ENCODE peak calls at places on chromosomes 1 and 21, in nine cellular contexts. C is CD8-positive, alpha-beta T cell; D is nephron progenitor cell; X is mesothelial cell of epicardium; U is brain microvascular endothelial cell; W is H9; K is HFF-Myc; G is esophagus squamous epithelium; V is spleen. H is an unnamed sample.

GRCh38 chr1:53541761-53542550 is 82.8 kb downstream of the DMRTB1 start:
- DNase-seq in W (peak), G (no peak), K (peak), V (peak), U (peak), C (no peak), X (no peak), D (peak), H (no peak)

GRCh38 chr1:41742219-41742618 is 176.5 kb downstream of the HIVEP3 start:
- DNase-seq in K (no peak), G (no peak), U (peak), X (no peak), D (no peak), C (no peak), V (no peak), W (no peak), H (no peak)

GRCh38 chr1:166479052-166479631 is 312.3 kb upstream of the FAM78B start:
- DNase-seq in V (no peak), W (peak), C (peak), G (no peak), D (peak), U (peak), X (peak), K (peak), H (peak)

GRCh38 chr1:25992689-25993146 is 5.1 kb downstream of the PAFAH2 start:
- DNase-seq in D (no peak), W (no peak), K (no peak), U (no peak), X (no peak), G (no peak), V (no peak), C (no peak), H (no peak)

GRCh38 chr1:154607084-154607747 is 770 bp downstream of the ADAR start:
- DNase-seq in X (peak), U (peak), K (no peak), V (peak), W (no peak), C (peak), D (peak), G (no peak), H (no peak)

GRCh38 chr1:27521336-27522147 is 31.6 kb upstream of the WASF2 start:
- DNase-seq in W (no peak), X (no peak), C (peak), K (no peak), D (no peak), V (peak), U (no peak), G (no peak), H (no peak)

GRCh38 chr1:245276426-245276825 is 121.6 kb downstream of the KIF26B start:
- DNase-seq in K (no peak), G (no peak), V (no peak), U (no peak), X (no peak), D (no peak), C (no peak), W (no peak), H (no peak)

GRCh38 chr1:159532922-159533321 is 2.9 kb downstream of the OR10J5 start:
- DNase-seq in W (no peak), V (no peak), C (no peak), U (no peak), K (no peak), X (no peak), G (no peak), D (no peak), H (no peak)

GRCh38 chr1:86325264-86325663 is 70.9 kb downstream of the ODF2L start:
- DNase-seq in G (no peak), D (no peak), K (no peak), V (no peak), X (no peak), U (no peak), W (no peak), C (no peak), H (no peak)

GRCh38 chr1:85202092-85202863 is 1.5 kb upstream of the SYDE2 start:
- DNase-seq in D (no peak), W (no peak), U (no peak), K (no peak), V (no peak), X (no peak), G (no peak), C (no peak), H (no peak)

GRCh38 chr1:23196627-23197328 is 20.5 kb downstream of the HTR1D start:
- DNase-seq in X (no peak), C (no peak), V (no peak), D (no peak), G (no peak), W (no peak), U (peak), K (peak), H (no peak)

GRCh38 chr21:42068592-42068991 is 2.5 kb upstream of the UMODL1 start:
- DNase-seq in K (no peak), X (no peak), C (no peak), G (no peak), U (no peak), V (no peak), D (no peak), W (no peak), H (no peak)

GRCh38 chr1:151519667-151520066 is 8.5 kb downstream of the CGN start:
- DNase-seq in K (no peak), G (no peak), D (no peak), X (no peak), V (no peak), U (no peak), W (no peak), C (no peak), H (no peak)

GRCh38 chr1:59008599-59009347 is 224.9 kb upstream of the JUN start:
- DNase-seq in X (peak), U (peak), G (no peak), K (no peak), V (no peak), W (no peak), C (no peak), D (no peak), H (no peak)

GRCh38 chr1:154328318-154329151 is 3.2 kb downstream of the ATP8B2 start:
- DNase-seq in K (no peak), X (peak), V (peak), G (no peak), W (peak), C (peak), U (peak), D (peak), H (peak)

GRCh38 chr21:44761011-44761729 is 40.5 kb downstream of the UBE2G2 start:
- DNase-seq in V (peak), C (no peak), K (no peak), U (no peak), G (no peak), X (peak), W (peak), D (peak), H (no peak)

GRCh38 chr1:168386949-168387586 is 106.4 kb downstream of the TBX19 start:
- DNase-seq in X (peak), D (peak), G (no peak), V (peak), C (peak), K (no peak), W (peak), U (no peak), H (peak)

GRCh38 chr1:1308756-1309524 is 543 bp downstream of the PUSL1 start:
- DNase-seq in V (no peak), X (peak), U (no peak), K (no peak), W (peak), C (no peak), G (no peak), D (peak), H (peak)

GRCh38 chr1:168091720-168092119 is 45.0 kb downstream of the GPR161 start:
- DNase-seq in V (no peak), U (no peak), X (no peak), D (no peak), K (no peak), G (no peak), W (no peak), C (no peak), H (no peak)

GRCh38 chr1:176533020-176533419 is 70.0 kb downstream of the PAPPA2 start:
- DNase-seq in C (no peak), W (no peak), G (no peak), V (no peak), D (no peak), X (no peak), U (no peak), K (no peak), H (no peak)

GRCh38 chr1:169426174-169426716 is 1.0 kb downstream of the CCDC181 start:
- DNase-seq in V (no peak), C (no peak), D (no peak), U (no peak), W (no peak), G (no peak), X (no peak), K (no peak), H (no peak)

GRCh38 chr21:43667191-43667904 is 8.0 kb downstream of the RRP1B start:
- DNase-seq in V (no peak), G (no peak), W (no peak), X (no peak), U (peak), K (no peak), D (no peak), C (no peak), H (no peak)

GRCh38 chr1:153493343-153493960 is 33.0 kb upstream of the S100A7 start:
- DNase-seq in W (no peak), U (no peak), K (no peak), G (no peak), V (no peak), X (no peak), C (no peak), D (no peak), H (no peak)

GRCh38 chr1:15943515-15944307 is 32.2 kb downstream of the ZBTB17 start:
- DNase-seq in U (no peak), D (no peak), X (no peak), G (no peak), W (no peak), V (no peak), C (no peak), K (no peak), H (no peak)

GRCh38 chr1:81452693-81453344 is 347.9 kb upstream of the ADGRL2 start:
- DNase-seq in V (no peak), D (no peak), U (peak), X (no peak), K (no peak), W (no peak), G (no peak), C (no peak), H (no peak)

GRCh38 chr1:162696286-162696862 is 64.1 kb downstream of the DDR2 start:
- DNase-seq in U (peak), K (peak), C (no peak), D (peak), W (peak), G (no peak), X (peak), V (no peak), H (no peak)

GRCh38 chr1:7339953-7340352 is 431.1 kb upstream of the VAMP3 start:
- DNase-seq in X (no peak), D (no peak), K (no peak), W (no peak), C (no peak), V (no peak), G (no peak), U (no peak), H (no peak)

GRCh38 chr1:232786845-232787455 is 18.3 kb upstream of the MAP10 start:
- DNase-seq in X (no peak), K (no peak), W (no peak), G (no peak), U (no peak), C (no peak), D (no peak), V (no peak), H (no peak)

GRCh38 chr1:194295690-194296089 is 1109.3 kb upstream of the B3GALT2 start:
- DNase-seq in V (no peak), D (peak), C (no peak), G (no peak), U (peak), W (no peak), X (no peak), K (no peak), H (peak)

GRCh38 chr1:32749726-32750224 is 47.2 kb upstream of the SYNC start:
- DNase-seq in W (no peak), G (no peak), C (no peak), U (no peak), K (no peak), X (no peak), V (no peak), D (no peak), H (no peak)

GRCh38 chr21:41706678-41707077 is 60.2 kb downstream of the RIPK4 start:
- DNase-seq in X (no peak), D (no peak), C (no peak), U (no peak), W (no peak), V (no peak), K (no peak), G (no peak), H (no peak)

GRCh38 chr21:18722193-18722592 is 318.6 kb upstream of the TMPRSS15 start:
- DNase-seq in V (no peak), G (no peak), C (no peak), D (no peak), K (no peak), W (no peak), U (no peak), X (no peak), H (no peak)
- TF ChIP-seq CTCF in V (no peak), G (no peak), C (no peak), D (no peak), K (no peak), W (no peak), U (no peak), X (no peak), H (no peak)

DNA sequence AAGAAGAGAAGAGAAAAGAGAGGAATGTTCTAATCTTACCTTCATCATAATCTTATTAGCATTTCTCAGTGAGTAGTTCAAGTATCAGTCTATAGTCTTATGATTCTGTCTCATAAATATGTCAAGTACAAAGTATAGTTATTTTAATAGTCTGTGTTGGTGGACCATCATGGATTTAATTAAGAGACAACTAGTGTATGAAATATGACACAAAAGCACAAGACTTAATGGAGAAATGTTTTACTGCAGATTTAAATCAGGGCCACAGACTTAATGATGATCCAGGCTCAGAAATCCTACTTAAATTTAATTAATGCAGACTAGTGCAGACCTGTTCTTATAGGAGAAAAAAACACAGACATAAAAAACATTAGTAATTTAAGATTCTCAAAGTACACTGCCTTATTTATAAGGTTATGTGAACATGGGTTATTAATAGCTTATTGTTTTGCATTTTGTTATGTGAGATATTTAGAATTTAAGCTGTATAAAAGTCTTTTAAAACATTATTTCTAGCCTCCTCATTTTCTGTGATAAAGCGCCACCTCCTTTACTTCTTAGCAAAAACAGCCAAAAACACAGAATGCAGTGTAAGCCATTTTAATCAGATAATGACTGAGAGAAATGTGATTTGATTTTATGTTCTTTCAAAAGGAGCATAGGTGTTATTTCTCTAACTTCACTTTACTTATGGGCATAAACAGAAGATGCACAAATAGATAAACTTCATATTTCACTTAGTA is 255.0 kb upstream of the SNX7 start:
- DNase-seq in U (no peak), K (no peak), V (no peak), C (no peak), D (no peak), X (no peak), G (no peak), W (no peak), H (no peak)
- TF ChIP-seq CTCF in U (no peak), K (no peak), V (no peak), C (no peak), D (no peak), X (no peak), G (no peak), W (no peak), H (no peak)

GRCh38 chr1:18954270-18955071 is 2.0 kb downstream of the IFFO2 start:
- DNase-seq in W (no peak), K (no peak), V (no peak), G (no peak), C (no peak), U (peak), D (no peak), X (no peak), H (no peak)

GRCh38 chr1:18956189-18957135 is at the start of gene IFFO2:
- DNase-seq in U (peak), D (peak), C (peak), X (peak), K (peak), G (peak), V (peak), W (peak), H (peak)

GRCh38 chr1:18955116-18955441 is 1.4 kb downstream of the IFFO2 start:
- DNase-seq in G (no peak), X (no peak), W (no peak), V (no peak), D (no peak), C (no peak), U (no peak), K (no peak), H (no peak)

GRCh38 chr1:18957136-18957521 is 653 bp upstream of the IFFO2 start:
- DNase-seq in K (no peak), V (no peak), U (no peak), G (no peak), D (peak), W (peak), C (no peak), X (peak), H (peak)

DNA sequence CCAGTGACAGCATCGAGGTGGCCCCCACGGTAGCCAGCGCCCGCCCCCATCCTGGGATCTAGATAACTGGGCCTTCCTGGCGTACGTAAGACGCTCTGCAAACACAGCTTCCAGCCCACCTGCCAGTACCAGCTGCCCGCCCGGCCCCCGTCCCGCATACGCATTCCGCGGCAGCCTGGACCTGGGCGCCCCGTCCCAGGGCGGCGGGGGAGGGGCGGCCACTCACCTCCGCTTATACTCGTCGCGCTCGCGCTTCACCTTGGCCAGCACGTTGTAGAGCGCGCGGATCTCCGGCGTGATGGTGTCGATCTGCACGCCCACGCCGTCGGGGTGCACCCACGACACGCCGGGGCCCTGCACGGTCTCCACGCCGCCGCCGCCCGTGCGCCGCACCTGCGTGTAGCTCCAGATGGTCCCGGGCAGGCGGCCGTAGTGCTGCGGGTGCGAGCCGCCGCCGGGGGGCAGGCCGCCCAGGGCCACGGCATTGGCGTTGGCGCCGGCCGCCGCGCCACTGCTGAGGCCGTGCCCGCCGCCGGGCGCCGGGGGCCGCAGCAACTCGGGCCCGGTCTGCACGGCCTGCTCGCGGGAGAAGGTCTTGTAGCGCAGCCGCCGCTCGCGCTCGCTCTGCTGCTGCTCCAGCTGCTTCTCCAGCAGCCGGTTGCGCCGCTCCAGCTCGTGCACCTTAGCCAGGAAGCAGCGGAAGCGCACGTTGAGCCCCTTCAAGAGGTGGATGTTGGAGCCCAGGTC is 861 bp downstream of the IFFO2 start:
- DNase-seq in X (peak), K (no peak), V (peak), G (no peak), U (no peak), W (peak), C (no peak), D (peak), H (peak)
- TF ChIP-seq CTCF in X (no peak), K (no peak), V (no peak), G (no peak), U (no peak), W (no peak), C (no peak), D (no peak), H (peak)

GRCh38 chr1:97674517-97674916 is 246.3 kb downstream of the DPYD start:
- DNase-seq in K (no peak), C (no peak), V (no peak), D (no peak), U (no peak), X (no peak), W (no peak), G (no peak), H (no peak)

DNA sequence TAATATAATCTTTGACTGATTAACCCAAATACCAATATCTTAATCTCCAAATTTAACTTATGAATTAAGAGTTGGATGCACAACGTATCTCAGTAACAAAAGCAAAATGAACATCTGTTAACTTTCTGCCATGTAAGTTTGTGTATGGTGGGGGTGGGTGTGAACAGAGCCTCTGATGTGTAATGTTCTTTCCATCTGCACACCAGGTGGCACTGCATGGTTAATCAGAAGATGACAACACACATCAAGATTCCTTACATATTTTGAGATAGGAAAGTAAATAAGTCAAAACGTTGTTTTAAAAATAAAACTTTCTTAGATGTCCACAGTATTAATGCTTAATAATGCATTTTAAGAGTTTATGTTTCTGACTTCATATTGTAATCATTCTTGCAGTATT is 251.9 kb downstream of the DPYD start:
- DNase-seq in G (no peak), X (no peak), V (no peak), C (no peak), D (no peak), W (no peak), K (peak), U (peak), H (peak)
- TF ChIP-seq CTCF in G (no peak), X (no peak), V (no peak), C (no peak), D (no peak), W (no peak), K (no peak), U (peak), H (no peak)

GRCh38 chr1:9401080-9401453 is 108.4 kb downstream of the SPSB1 start:
- DNase-seq in X (no peak), K (no peak), G (no peak), U (no peak), V (no peak), D (no peak), C (no peak), W (no peak), H (no peak)

GRCh38 chr1:9402256-9402616 is 109.5 kb downstream of the SPSB1 start:
- DNase-seq in G (no peak), W (no peak), X (no peak), K (no peak), V (no peak), C (no peak), U (no peak), D (no peak), H (no peak)

GRCh38 chr1:9402717-9403116 is 110.0 kb downstream of the SPSB1 start:
- DNase-seq in X (no peak), K (no peak), V (no peak), U (no peak), C (no peak), G (no peak), D (no peak), W (no peak), H (no peak)

GRCh38 chr1:9399510-9400424 is 107.1 kb downstream of the SPSB1 start:
- DNase-seq in K (no peak), X (no peak), V (no peak), D (peak), C (no peak), W (no peak), G (no peak), U (no peak), H (no peak)

GRCh38 chr1:9400425-9401079 is 107.9 kb downstream of the SPSB1 start:
- DNase-seq in V (no peak), X (no peak), C (peak), W (no peak), G (no peak), U (no peak), K (no peak), D (no peak), H (peak)
- TF ChIP-seq CTCF in V (no peak), X (no peak), C (no peak), W (no peak), G (no peak), U (peak), K (no peak), D (no peak), H (no peak)

GRCh38 chr1:13930151-13930550 is 230.2 kb downstream of the PRDM2 start:
- DNase-seq in V (no peak), U (no peak), K (no peak), C (no peak), D (peak), G (no peak), W (peak), X (no peak), H (peak)
- TF ChIP-seq CTCF in V (no peak), U (no peak), K (peak), C (no peak), D (no peak), G (peak), W (peak), X (no peak), H (peak)

H was measured in GM20000.